ENCODE peak calls at places on chromosomes 4 and X, in six cellular contexts. One of them, this sample, is unnamed.
A peak's percentile ranks its signal among the peaks of the same experiment; 100 is the strongest.

GRCh38 chrX:104795804-104796203 is 229.8 kb downstream of the IL1RAPL2 start:
- DNase-seq in HepG2: no peak
- DNase-seq in endothelial cell of umbilical vein: no peak
- DNase-seq in K562: no peak
- DNase-seq in A549: no peak
- DNase-seq in GM12878: no peak
- DNase-seq in this sample: no peak

GRCh38 chr4:73520821-73521220 is 39.3 kb downstream of the AFM start:
- DNase-seq in endothelial cell of umbilical vein: no peak
- DNase-seq in A549: peak; percentile 24
- DNase-seq in HepG2: no peak
- DNase-seq in K562: no peak
- DNase-seq in GM12878: no peak
- DNase-seq in this sample: peak; percentile 79

GRCh38 chr4:158722291-158722916 is 792 bp downstream of the PPID start:
- DNase-seq in A549: peak; percentile 35
- DNase-seq in endothelial cell of umbilical vein: peak; percentile 51
- DNase-seq in GM12878: peak; percentile 9
- DNase-seq in HepG2: peak; percentile 52
- DNase-seq in K562: peak; percentile 29
- DNase-seq in this sample: peak; percentile 24

GRCh38 chr4:121758896-121759568 is 5.9 kb downstream of the SMIM43 start:
- DNase-seq in HepG2: no peak
- DNase-seq in endothelial cell of umbilical vein: no peak
- DNase-seq in K562: no peak
- DNase-seq in A549: peak; percentile 18
- DNase-seq in GM12878: no peak
- DNase-seq in this sample: no peak

GRCh38 chrX:19888419-19888879 is 1.0 kb upstream of the SH3KBP1 start:
- DNase-seq in endothelial cell of umbilical vein: peak; percentile 70
- DNase-seq in K562: peak; percentile 24
- DNase-seq in GM12878: no peak
- DNase-seq in HepG2: peak; percentile 78
- DNase-seq in A549: peak; percentile 87
- DNase-seq in this sample: peak; percentile 84

GRCh38 chrX:151753313-151754041 is 18.9 kb downstream of the CNGA2 start:
- DNase-seq in endothelial cell of umbilical vein: peak; percentile 49
- DNase-seq in A549: peak; percentile 63
- DNase-seq in HepG2: peak; percentile 13
- DNase-seq in K562: peak; percentile 65
- DNase-seq in GM12878: no peak
- DNase-seq in this sample: peak; percentile 52

GRCh38 chrX:148135738-148136137 is 154.6 kb downstream of the FMR1NB start:
- DNase-seq in K562: no peak
- DNase-seq in HepG2: no peak
- DNase-seq in A549: no peak
- DNase-seq in GM12878: no peak
- DNase-seq in endothelial cell of umbilical vein: peak; percentile 4
- DNase-seq in this sample: no peak

GRCh38 chrX:74521961-74522833 is 92.2 kb downstream of the RLIM start:
- DNase-seq in A549: no peak
- DNase-seq in HepG2: no peak
- DNase-seq in K562: no peak
- DNase-seq in GM12878: no peak
- DNase-seq in endothelial cell of umbilical vein: no peak
- DNase-seq in this sample: no peak

GRCh38 chrX:41045960-41046567 is 39.2 kb upstream of the USP9X start:
- DNase-seq in HepG2: no peak
- DNase-seq in endothelial cell of umbilical vein: peak; percentile 28
- DNase-seq in A549: peak; percentile 48
- DNase-seq in GM12878: no peak
- DNase-seq in K562: no peak
- DNase-seq in this sample: no peak

GRCh38 chrX:41047878-41048534 is 37.2 kb upstream of the USP9X start:
- DNase-seq in HepG2: peak; percentile 29
- DNase-seq in endothelial cell of umbilical vein: no peak
- DNase-seq in K562: peak; percentile 33
- DNase-seq in GM12878: no peak
- DNase-seq in A549: peak; percentile 47
- DNase-seq in this sample: no peak

DNA sequence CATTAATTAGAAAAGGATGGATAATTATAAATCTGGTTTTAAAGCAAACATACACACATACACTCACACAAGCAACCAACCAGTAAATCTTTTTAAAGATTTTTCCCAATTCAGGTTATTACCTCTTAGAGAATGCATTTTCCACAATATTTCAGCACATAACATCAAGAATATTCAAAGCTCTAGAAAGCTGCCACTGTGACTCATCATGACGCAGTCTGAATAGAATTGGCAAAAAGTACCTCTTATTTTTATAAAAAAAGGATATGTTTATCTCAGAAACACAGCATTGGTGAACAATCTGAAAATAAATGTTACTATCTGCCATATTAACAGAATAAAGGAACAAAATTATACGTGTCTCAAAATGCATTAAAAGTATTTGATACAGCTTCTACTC is 41.3 kb upstream of the USP9X start:
- DNase-seq in HepG2: no peak
- DNase-seq in K562: no peak
- DNase-seq in GM12878: no peak
- DNase-seq in endothelial cell of umbilical vein: peak; percentile 37
- DNase-seq in A549: no peak
- DNase-seq in this sample: no peak
- TF ChIP-seq MYC in HepG2: no peak
- TF ChIP-seq MYC in K562: no peak
- TF ChIP-seq MYC in GM12878: no peak
- TF ChIP-seq MYC in endothelial cell of umbilical vein: no peak
- TF ChIP-seq MYC in A549: no peak
- TF ChIP-seq MYC in this sample: no peak

DNA sequence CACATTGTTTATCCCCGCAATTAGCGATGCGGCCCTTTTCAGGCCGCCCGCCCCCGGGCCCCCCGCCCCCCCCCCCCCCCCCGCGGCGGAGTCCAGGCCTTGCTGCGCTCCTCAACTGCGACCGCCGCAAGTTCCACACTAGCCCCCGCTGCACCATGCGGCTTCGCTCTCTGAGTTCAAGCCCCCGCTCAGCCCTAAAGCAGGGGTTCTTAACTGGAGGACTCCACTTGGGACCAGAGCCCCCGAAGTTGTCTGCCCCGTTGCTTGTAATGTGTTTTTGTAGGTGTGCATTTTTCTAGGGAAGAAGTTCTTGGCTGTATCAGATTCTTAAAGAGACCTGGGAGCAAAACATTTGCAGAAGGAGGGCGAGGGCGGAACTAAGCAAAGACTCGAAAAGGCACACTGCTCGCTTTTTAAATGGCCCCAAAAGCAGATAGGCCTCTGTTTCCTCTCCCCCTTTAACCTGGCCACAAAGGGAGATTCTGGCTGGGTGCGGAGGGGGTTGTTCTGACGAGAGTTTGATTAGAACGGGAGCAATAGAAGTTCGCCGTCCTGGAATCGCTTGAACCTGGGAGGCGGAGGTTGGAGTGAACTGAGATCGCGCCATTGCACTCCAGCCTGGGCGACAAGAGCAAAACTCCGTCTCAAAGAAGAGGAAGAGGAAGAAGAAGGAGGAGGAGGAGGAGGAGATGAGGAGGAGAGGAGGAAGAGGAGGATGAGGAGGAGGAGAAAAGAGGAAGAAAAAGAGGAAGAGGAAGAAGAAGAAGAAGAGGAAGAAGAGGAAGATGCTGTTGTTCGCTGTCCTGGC is 2.3 kb upstream of the MSX1 start:
- DNase-seq in endothelial cell of umbilical vein: no peak
- DNase-seq in K562: no peak
- DNase-seq in HepG2: no peak
- DNase-seq in GM12878: no peak
- DNase-seq in A549: no peak
- DNase-seq in this sample: no peak
- H3K4me3 ChIP-seq in endothelial cell of umbilical vein: no peak overlapping the region
- H3K4me3 ChIP-seq in K562: no peak overlapping the region
- H3K4me3 ChIP-seq in HepG2: no peak overlapping the region
- H3K4me3 ChIP-seq in GM12878: no peak overlapping the region
- H3K4me3 ChIP-seq in A549: peak overlapping the region; percentile 38
- H3K4me3 ChIP-seq in this sample: no peak overlapping the region

GRCh38 chr4:99473131-99473530 is 37.7 kb upstream of the C4orf17 start:
- DNase-seq in A549: no peak
- DNase-seq in HepG2: no peak
- DNase-seq in endothelial cell of umbilical vein: no peak
- DNase-seq in GM12878: no peak
- DNase-seq in K562: no peak
- DNase-seq in this sample: no peak
- TF ChIP-seq MYC in A549: no peak
- TF ChIP-seq MYC in HepG2: no peak
- TF ChIP-seq MYC in endothelial cell of umbilical vein: no peak
- TF ChIP-seq MYC in GM12878: no peak
- TF ChIP-seq MYC in K562: no peak
- TF ChIP-seq MYC in this sample: no peak

GRCh38 chr4:5710962-5711478 is at the start of gene EVC:
- DNase-seq in GM12878: no peak
- DNase-seq in HepG2: peak; percentile 54
- DNase-seq in A549: peak; percentile 70
- DNase-seq in endothelial cell of umbilical vein: peak; percentile 67
- DNase-seq in K562: peak; percentile 36
- DNase-seq in this sample: no peak
- H3K4me3 ChIP-seq in GM12878: peak within 1 kb of the TSS; percentile 72
- H3K4me3 ChIP-seq in HepG2: peak within 1 kb of the TSS; percentile 72
- H3K4me3 ChIP-seq in A549: peak within 1 kb of the TSS; percentile 87
- H3K4me3 ChIP-seq in endothelial cell of umbilical vein: peak within 1 kb of the TSS; percentile 41
- H3K4me3 ChIP-seq in K562: peak within 1 kb of the TSS; percentile 28
- H3K4me3 ChIP-seq in this sample: no peak within 1 kb of the TSS

GRCh38 chr4:26136615-26137014 is 184.2 kb upstream of the RBPJ start:
- DNase-seq in K562: no peak
- DNase-seq in GM12878: no peak
- DNase-seq in HepG2: no peak
- DNase-seq in endothelial cell of umbilical vein: no peak
- DNase-seq in A549: no peak
- DNase-seq in this sample: no peak

GRCh38 chr4:26141916-26142638 is 178.7 kb upstream of the RBPJ start:
- DNase-seq in K562: no peak
- DNase-seq in A549: no peak
- DNase-seq in GM12878: no peak
- DNase-seq in endothelial cell of umbilical vein: no peak
- DNase-seq in HepG2: no peak
- DNase-seq in this sample: peak; percentile 58

GRCh38 chr4:26139310-26139924 is 181.4 kb upstream of the RBPJ start:
- DNase-seq in GM12878: no peak
- DNase-seq in K562: no peak
- DNase-seq in HepG2: no peak
- DNase-seq in A549: no peak
- DNase-seq in endothelial cell of umbilical vein: no peak
- DNase-seq in this sample: no peak

GRCh38 chr4:26141101-26141830 is 179.5 kb upstream of the RBPJ start:
- DNase-seq in HepG2: no peak
- DNase-seq in K562: no peak
- DNase-seq in endothelial cell of umbilical vein: no peak
- DNase-seq in GM12878: no peak
- DNase-seq in A549: no peak
- DNase-seq in this sample: no peak

GRCh38 chr4:26140150-26140898 is 180.5 kb upstream of the RBPJ start:
- DNase-seq in A549: no peak
- DNase-seq in endothelial cell of umbilical vein: no peak
- DNase-seq in GM12878: no peak
- DNase-seq in HepG2: no peak
- DNase-seq in K562: no peak
- DNase-seq in this sample: peak; percentile 40
- TF ChIP-seq MYC in A549: no peak
- TF ChIP-seq MYC in endothelial cell of umbilical vein: no peak
- TF ChIP-seq MYC in GM12878: no peak
- TF ChIP-seq MYC in HepG2: no peak
- TF ChIP-seq MYC in K562: no peak
- TF ChIP-seq MYC in this sample: no peak

GRCh38 chr4:89537281-89537680 is 229.7 kb upstream of the GPRIN3 start:
- DNase-seq in K562: no peak
- DNase-seq in A549: no peak
- DNase-seq in endothelial cell of umbilical vein: peak; percentile 68
- DNase-seq in GM12878: no peak
- DNase-seq in HepG2: no peak
- DNase-seq in this sample: no peak

GRCh38 chr4:89538886-89539285 is 231.3 kb upstream of the GPRIN3 start:
- DNase-seq in endothelial cell of umbilical vein: peak; percentile 94
- DNase-seq in GM12878: no peak
- DNase-seq in HepG2: no peak
- DNase-seq in K562: no peak
- DNase-seq in A549: no peak
- DNase-seq in this sample: no peak

GRCh38 chr4:89539797-89540711 is 232.5 kb upstream of the GPRIN3 start:
- DNase-seq in HepG2: no peak
- DNase-seq in endothelial cell of umbilical vein: peak; percentile 69
- DNase-seq in K562: no peak
- DNase-seq in A549: no peak
- DNase-seq in GM12878: no peak
- DNase-seq in this sample: no peak

GRCh38 chr4:89538171-89538570 is 230.6 kb upstream of the GPRIN3 start:
- DNase-seq in endothelial cell of umbilical vein: peak; percentile 72
- DNase-seq in A549: no peak
- DNase-seq in K562: no peak
- DNase-seq in HepG2: no peak
- DNase-seq in GM12878: no peak
- DNase-seq in this sample: no peak

GRCh38 chr4:89539374-89539773 is 231.8 kb upstream of the GPRIN3 start:
- DNase-seq in HepG2: no peak
- DNase-seq in endothelial cell of umbilical vein: peak; percentile 90
- DNase-seq in A549: peak; percentile 73
- DNase-seq in K562: no peak
- DNase-seq in GM12878: no peak
- DNase-seq in this sample: no peak
- H3K4me3 ChIP-seq in HepG2: no peak overlapping the region
- H3K4me3 ChIP-seq in endothelial cell of umbilical vein: no peak overlapping the region
- H3K4me3 ChIP-seq in A549: no peak overlapping the region
- H3K4me3 ChIP-seq in K562: no peak overlapping the region
- H3K4me3 ChIP-seq in GM12878: no peak overlapping the region
- H3K4me3 ChIP-seq in this sample: no peak overlapping the region

DNA sequence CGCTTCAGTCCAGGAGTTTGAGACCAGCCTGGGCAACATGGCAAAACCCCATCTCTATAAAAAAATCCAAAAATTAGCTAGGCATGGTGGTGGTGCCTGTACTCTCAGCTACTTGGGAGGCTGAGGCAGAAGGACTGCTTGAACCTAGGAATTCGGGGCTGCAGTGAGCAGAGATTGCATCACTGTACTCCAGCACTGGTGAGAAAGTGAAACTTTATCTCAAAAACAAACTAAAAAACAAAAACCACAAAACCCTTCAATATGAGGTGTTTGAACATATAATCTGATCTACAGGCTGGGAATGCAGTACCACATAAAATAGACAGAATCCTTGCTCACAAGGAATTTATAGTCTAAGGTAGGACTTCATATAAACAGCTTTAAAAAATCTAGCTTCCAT is 103.9 kb downstream of the PDS5A start:
- DNase-seq in A549: no peak
- DNase-seq in HepG2: no peak
- DNase-seq in GM12878: no peak
- DNase-seq in K562: no peak
- DNase-seq in endothelial cell of umbilical vein: no peak
- DNase-seq in this sample: no peak
- TF ChIP-seq MYC in A549: no peak
- TF ChIP-seq MYC in HepG2: no peak
- TF ChIP-seq MYC in GM12878: no peak
- TF ChIP-seq MYC in K562: no peak
- TF ChIP-seq MYC in endothelial cell of umbilical vein: no peak
- TF ChIP-seq MYC in this sample: no peak

This sample was measured in NB4.